ENCODE peak calls at places on chromosomes 3 and 15, in four cellular contexts. D, B, F and M are unnamed samples.

GRCh38 chr3:119352235-119352634 is 58.1 kb downstream of the ARHGAP31 start:
- DNase-seq in D (no peak), B (no peak), F (no peak), M (no peak)

GRCh38 chr3:29515451-29515850 is 234.6 kb downstream of the RBMS3 start:
- DNase-seq in D (no peak), B (no peak), F (no peak), M (no peak)

GRCh38 chr15:79451361-79451999 is 19.3 kb downstream of the MINAR1 start:
- DNase-seq in D (no peak), B (no peak), F (no peak), M (no peak)

GRCh38 chr3:140246578-140246977 is 311.6 kb downstream of the CLSTN2 start:
- DNase-seq in D (no peak), B (no peak), F (no peak), M (no peak)

GRCh38 chr15:67175643-67176071 is 78.8 kb downstream of the AAGAB start:
- DNase-seq in D (no peak), B (no peak), F (no peak), M (peak; percentile 71)

GRCh38 chr3:130850044-130850797 is 43.7 kb upstream of the ATP2C1 start:
- DNase-seq in D (no peak), B (peak; percentile 28), F (no peak), M (peak; percentile 45)

GRCh38 chr3:52123106-52123708 is 31.0 kb downstream of the POC1A start:
- DNase-seq in D (peak; percentile 92), B (peak; percentile 82), F (peak; percentile 78), M (peak; percentile 95)

GRCh38 chr3:28022916-28023315 is 218.5 kb upstream of the CMC1 start:
- DNase-seq in D (no peak), B (no peak), F (no peak), M (no peak)

GRCh38 chr3:150453353-150453752 is 45.3 kb downstream of the TSC22D2 start:
- DNase-seq in D (no peak), B (no peak), F (no peak), M (no peak)

GRCh38 chr3:126064627-126065258 is 19.2 kb downstream of the SLC41A3 start:
- DNase-seq in D (no peak), B (no peak), F (peak; percentile 44), M (peak; percentile 65)

GRCh38 chr3:131053021-131053420 is 26.3 kb downstream of the NEK11 start:
- DNase-seq in D (no peak), B (no peak), F (no peak), M (no peak)

GRCh38 chr15:48005921-48006541 is 114.8 kb upstream of the SLC24A5 start:
- DNase-seq in D (no peak), B (peak; percentile 23), F (peak; percentile 53), M (peak; percentile 84)

GRCh38 chr15:90360746-90361145 is 8.7 kb downstream of the ZNF774 start:
- DNase-seq in D (no peak), B (no peak), F (no peak), M (no peak)

GRCh38 chr3:100650651-100651611 is 41.5 kb downstream of the ADGRG7 start:
- DNase-seq in D (no peak), B (no peak), F (no peak), M (peak; percentile 19)

GRCh38 chr15:91855684-91856553 is 2.4 kb downstream of the SLCO3A1 start:
- DNase-seq in D (no peak), B (no peak), F (peak; percentile 55), M (no peak)

GRCh38 chr3:12452361-12453330 is 31.6 kb upstream of the TSEN2 start:
- DNase-seq in D (no peak), B (no peak), F (no peak), M (no peak)

GRCh38 chr3:197545111-197545510 is 10.7 kb downstream of the BDH1 start:
- DNase-seq in D (no peak), B (no peak), F (no peak), M (no peak)

GRCh38 chr3:136946978-136947377 is 10.8 kb upstream of the IL20RB start:
- DNase-seq in D (no peak), B (no peak), F (no peak), M (no peak)

GRCh38 chr3:127254730-127255129 is 33.1 kb downstream of the PRR20G start:
- DNase-seq in D (no peak), B (no peak), F (no peak), M (no peak)

GRCh38 chr15:74173545-74174215 is at the start of gene ISLR:
- DNase-seq in D (peak; percentile 61), B (peak; percentile 65), F (no peak), M (peak; percentile 47)

GRCh38 chr3:134364936-134365765 is 9.1 kb downstream of the AMOTL2 start:
- DNase-seq in D (peak; percentile 47), B (no peak), F (no peak), M (no peak)

GRCh38 chr3:131370935-131371698 is 10.5 kb upstream of the NUDT16 start:
- DNase-seq in D (no peak), B (no peak), F (no peak), M (no peak)

GRCh38 chr3:93867425-93867824 is 106.3 kb downstream of the PROS1 start:
- DNase-seq in D (no peak), B (no peak), F (no peak), M (no peak)

GRCh38 chr3:62602987-62603386 is 229.6 kb upstream of the FEZF2 start:
- DNase-seq in D (no peak), B (no peak), F (no peak), M (no peak)

GRCh38 chr15:22907161-22907950 is 68.9 kb downstream of the NIPA2 start:
- DNase-seq in D (peak; percentile 66), B (no peak), F (no peak), M (no peak)

GRCh38 chr3:196810963-196811581 is 56.6 kb upstream of the SENP5 start:
- DNase-seq in D (no peak), B (no peak), F (no peak), M (no peak)

GRCh38 chr3:183564046-183564445 is 8.5 kb upstream of the KLHL6 start:
- DNase-seq in D (no peak), B (no peak), F (no peak), M (no peak)

GRCh38 chr15:40925863-40926658 is 3.1 kb upstream of the DLL4 start:
- DNase-seq in D (peak; percentile 72), B (no peak), F (no peak), M (no peak)

GRCh38 chr3:186383026-186383993 is 21.3 kb upstream of the DGKG start:
- DNase-seq in D (no peak), B (peak; percentile 60), F (no peak), M (no peak)

GRCh38 chr3:61875073-61875472 is 313.7 kb downstream of the PTPRG start:
- DNase-seq in D (no peak), B (no peak), F (no peak), M (no peak)

GRCh38 chr3:8660271-8660731 is 15.7 kb upstream of the SSUH2 start:
- DNase-seq in D (no peak), B (no peak), F (peak; percentile 25), M (no peak)

GRCh38 chr15:49242820-49243219 is 72.8 kb downstream of the GALK2 start:
- DNase-seq in D (no peak), B (no peak), F (no peak), M (no peak)

GRCh38 chr3:19075037-19075436 is 73.3 kb upstream of the KCNH8 start:
- DNase-seq in D (no peak), B (no peak), F (no peak), M (no peak)

GRCh38 chr3:110881069-110881468 is 190.5 kb upstream of the NECTIN3 start:
- DNase-seq in D (no peak), B (peak; percentile 25), F (peak; percentile 89), M (peak; percentile 24)

GRCh38 chr15:42547926-42548257 is 701 bp downstream of the LRRC57 start:
- DNase-seq in D (no peak), B (no peak), F (no peak), M (no peak)

GRCh38 chr15:23859008-23859407 is 171.9 kb upstream of the NDN start:
- DNase-seq in D (no peak), B (no peak), F (no peak), M (no peak)

GRCh38 chr15:32124726-32125125 is 94.4 kb downstream of the CHRNA7 start:
- DNase-seq in D (peak; percentile 6), B (no peak), F (no peak), M (no peak)

GRCh38 chr3:193389335-193389734 is 10.8 kb upstream of the ATP13A5 start:
- DNase-seq in D (no peak), B (no peak), F (no peak), M (no peak)

GRCh38 chr3:13479582-13480339 is at the start of gene HDAC11:
- DNase-seq in D (peak; percentile 100), B (peak; percentile 100), F (peak; percentile 99), M (peak; percentile 100)
- TF ChIP-seq CTCF in D (peak; percentile 70), B (peak; percentile 42), F (peak; percentile 73), M (no peak)

GRCh38 chr3:171108066-171108465 is 81.5 kb upstream of the SLC2A2 start:
- DNase-seq in D (no peak), B (no peak), F (no peak), M (no peak)

GRCh38 chr3:171116365-171116764 is 89.8 kb upstream of the SLC2A2 start:
- DNase-seq in D (no peak), B (no peak), F (no peak), M (no peak)

GRCh38 chr3:171115667-171116066 is 89.1 kb upstream of the SLC2A2 start:
- DNase-seq in D (no peak), B (peak; percentile 38), F (no peak), M (no peak)

GRCh38 chr3:171113716-171114115 is 87.2 kb upstream of the SLC2A2 start:
- DNase-seq in D (no peak), B (no peak), F (no peak), M (no peak)

DNA sequence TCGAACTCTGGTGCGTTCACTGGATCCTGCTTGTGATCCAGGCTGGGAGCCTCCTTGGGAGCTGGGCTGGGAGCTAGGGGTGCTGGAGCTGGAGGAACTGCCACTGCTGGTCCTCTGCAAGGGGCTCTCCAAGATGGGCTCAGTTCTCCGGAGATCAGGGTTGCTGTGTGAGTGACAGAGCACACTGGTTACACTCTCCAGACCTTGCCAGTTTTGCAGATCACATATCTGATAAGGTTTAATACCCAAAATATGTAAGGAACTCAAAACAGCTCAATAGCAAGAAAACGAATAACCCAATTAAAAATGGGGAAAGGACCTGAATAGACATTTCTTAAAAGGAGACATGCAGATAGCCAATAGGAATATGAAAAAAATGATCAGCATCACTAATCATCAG is 84.2 kb upstream of the SLC2A2 start:
- DNase-seq in D (peak; percentile 54), B (no peak), F (no peak), M (no peak)
- TF ChIP-seq POLR2A in D (no peak), B (no peak), F (no peak), M (no peak)

GRCh38 chr3:38840987-38841386 is 25.0 kb upstream of the SCN10A start:
- DNase-seq in D (no peak), B (no peak), F (no peak), M (no peak)

GRCh38 chr3:38842266-38842965 is 26.4 kb upstream of the SCN10A start:
- DNase-seq in D (no peak), B (no peak), F (no peak), M (no peak)

DNA sequence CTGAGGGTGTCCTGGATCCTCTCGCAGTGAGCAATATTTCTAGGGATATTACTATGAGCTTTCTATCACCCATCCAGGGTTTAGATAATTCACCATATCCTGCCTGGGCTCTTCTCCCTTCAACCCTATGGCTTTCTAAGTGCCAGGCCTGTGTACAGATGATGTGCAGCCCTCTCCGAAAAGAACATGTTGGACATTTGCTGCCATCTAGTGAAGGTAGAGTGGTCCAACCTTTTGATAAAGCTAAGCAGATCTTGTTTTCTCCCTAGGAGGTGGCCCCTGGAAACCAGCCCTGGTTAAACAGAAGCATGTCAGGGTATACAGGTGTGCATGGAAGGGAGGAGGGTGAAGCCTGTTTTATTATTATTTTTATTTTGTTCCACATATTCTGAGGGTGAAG is 27.9 kb upstream of the SCN10A start:
- DNase-seq in D (no peak), B (no peak), F (no peak), M (no peak)
- TF ChIP-seq CTCF in D (no peak), B (peak; percentile 53), F (no peak), M (no peak)

GRCh38 chr15:60372223-60372622 is 25.6 kb downstream of the ANXA2 start:
- DNase-seq in D (no peak), B (no peak), F (no peak), M (no peak)
- TF ChIP-seq POLR2A in D (no peak), B (no peak), F (no peak), M (no peak)